ENCODE peak calls at places on chromosomes 11 and 22, in ten cellular contexts. G, N, C, T, P, R, V, L, A and Q are unnamed samples.

GRCh38 chr22:43337946-43338345 is 5.2 kb downstream of the SCUBE1 start:
- DNase-seq in G (no peak), N (no peak), C (no peak), T (no peak), P (no peak), R (no peak), V (no peak), L (no peak), A (no peak), Q (no peak)

GRCh38 chr11:95154514-95154913 is 64.9 kb downstream of the ENDOD1 start:
- DNase-seq in G (no peak), N (no peak), C (peak), T (peak), P (peak), R (no peak), V (no peak), L (no peak), A (peak), Q (peak)

GRCh38 chr11:35190804-35191348 is 51.9 kb downstream of the CD44 start:
- DNase-seq in G (no peak), N (no peak), C (no peak), T (no peak), P (no peak), R (no peak), V (no peak), L (no peak), A (peak), Q (no peak)

GRCh38 chr11:114426280-114426679 is 13.0 kb upstream of the REXO2 start:
- DNase-seq in G (no peak), N (no peak), C (no peak), T (no peak), P (no peak), R (no peak), V (no peak), L (no peak), A (no peak), Q (no peak)

GRCh38 chr11:75031771-75032549 is 43.2 kb downstream of the NEU3 start:
- DNase-seq in G (peak), N (peak), C (peak), T (peak), P (peak), R (peak), V (no peak), L (peak), A (peak), Q (peak)

GRCh38 chr11:126318642-126319373 is 14.9 kb downstream of the DCPS start:
- DNase-seq in G (no peak), N (no peak), C (no peak), T (peak), P (peak), R (peak), V (peak), L (no peak), A (peak), Q (no peak)

GRCh38 chr11:12284321-12285050 is 92.9 kb upstream of the PARVA start:
- DNase-seq in G (no peak), N (peak), C (no peak), T (no peak), P (peak), R (no peak), V (no peak), L (no peak), A (peak), Q (no peak)

GRCh38 chr11:113519989-113520613 is 44.9 kb upstream of the DRD2 start:
- DNase-seq in G (no peak), N (peak), C (no peak), T (no peak), P (no peak), R (no peak), V (no peak), L (no peak), A (no peak), Q (no peak)

GRCh38 chr11:8011981-8012444 is 24.9 kb downstream of the EIF3F start:
- DNase-seq in G (no peak), N (peak), C (no peak), T (no peak), P (peak), R (no peak), V (no peak), L (no peak), A (peak), Q (no peak)

GRCh38 chr11:86395061-86395551 is 20.4 kb downstream of the CCDC81 start:
- DNase-seq in G (no peak), N (no peak), C (peak), T (no peak), P (peak), R (no peak), V (no peak), L (no peak), A (peak), Q (no peak)

GRCh38 chr22:46052331-46052771 is 75.4 kb upstream of the WNT7B start:
- DNase-seq in G (no peak), N (no peak), C (no peak), T (no peak), P (no peak), R (no peak), V (no peak), L (no peak), A (no peak), Q (no peak)

GRCh38 chr11:2844116-2844515 is 41.5 kb downstream of the CDKN1C start:
- DNase-seq in G (no peak), N (no peak), C (no peak), T (no peak), P (no peak), R (no peak), V (peak), L (no peak), A (no peak), Q (no peak)

GRCh38 chr22:36184433-36185035 is 17.1 kb downstream of the APOL4 start:
- DNase-seq in G (no peak), N (no peak), C (no peak), T (no peak), P (peak), R (no peak), V (no peak), L (no peak), A (peak), Q (no peak)

GRCh38 chr22:43745783-43746356 is 66.2 kb downstream of the EFCAB6 start:
- DNase-seq in G (no peak), N (no peak), C (no peak), T (no peak), P (no peak), R (no peak), V (no peak), L (no peak), A (no peak), Q (no peak)

GRCh38 chr22:38704568-38705234 is 1.0 kb upstream of the GTPBP1 start:
- DNase-seq in G (no peak), N (no peak), C (peak), T (no peak), P (peak), R (no peak), V (no peak), L (no peak), A (no peak), Q (no peak)

GRCh38 chr11:13962562-13963168 is at the start of gene SPON1:
- DNase-seq in G (peak), N (no peak), C (peak), T (no peak), P (peak), R (peak), V (no peak), L (peak), A (peak), Q (peak)

GRCh38 chr11:130522284-130522961 is 74.0 kb downstream of the ADAMTS15 start:
- DNase-seq in G (peak), N (no peak), C (peak), T (peak), P (peak), R (peak), V (peak), L (peak), A (peak), Q (no peak)

GRCh38 chr11:72971211-72971610 is 157.0 kb downstream of the ATG16L2 start:
- DNase-seq in G (no peak), N (no peak), C (no peak), T (no peak), P (no peak), R (no peak), V (no peak), L (no peak), A (no peak), Q (no peak)

GRCh38 chr22:50071432-50072166 is 13.5 kb upstream of the TTLL8 start:
- DNase-seq in G (no peak), N (no peak), C (no peak), T (no peak), P (no peak), R (no peak), V (no peak), L (no peak), A (no peak), Q (no peak)

GRCh38 chr22:46967445-46968358 is 205.3 kb downstream of the TBC1D22A start:
- DNase-seq in G (no peak), N (peak), C (no peak), T (no peak), P (no peak), R (no peak), V (no peak), L (no peak), A (no peak), Q (no peak)

GRCh38 chr11:94048310-94048709 is 27.2 kb downstream of the HEPHL1 start:
- DNase-seq in G (no peak), N (no peak), C (no peak), T (no peak), P (no peak), R (no peak), V (no peak), L (no peak), A (no peak), Q (no peak)

GRCh38 chr11:94043241-94043640 is 22.1 kb downstream of the HEPHL1 start:
- DNase-seq in G (no peak), N (no peak), C (no peak), T (no peak), P (no peak), R (no peak), V (no peak), L (no peak), A (no peak), Q (no peak)

GRCh38 chr11:94049351-94049750 is 28.2 kb downstream of the HEPHL1 start:
- DNase-seq in G (no peak), N (no peak), C (no peak), T (no peak), P (no peak), R (no peak), V (no peak), L (no peak), A (no peak), Q (no peak)

GRCh38 chr11:94046796-94047195 is 25.6 kb downstream of the HEPHL1 start:
- DNase-seq in G (no peak), N (no peak), C (no peak), T (no peak), P (no peak), R (no peak), V (no peak), L (no peak), A (no peak), Q (no peak)
- TF ChIP-seq CTCF in G (no peak), N (no peak), C (no peak), T (no peak), P (no peak), R (no peak), V (no peak), L (no peak), A (no peak), Q (no peak)

DNA sequence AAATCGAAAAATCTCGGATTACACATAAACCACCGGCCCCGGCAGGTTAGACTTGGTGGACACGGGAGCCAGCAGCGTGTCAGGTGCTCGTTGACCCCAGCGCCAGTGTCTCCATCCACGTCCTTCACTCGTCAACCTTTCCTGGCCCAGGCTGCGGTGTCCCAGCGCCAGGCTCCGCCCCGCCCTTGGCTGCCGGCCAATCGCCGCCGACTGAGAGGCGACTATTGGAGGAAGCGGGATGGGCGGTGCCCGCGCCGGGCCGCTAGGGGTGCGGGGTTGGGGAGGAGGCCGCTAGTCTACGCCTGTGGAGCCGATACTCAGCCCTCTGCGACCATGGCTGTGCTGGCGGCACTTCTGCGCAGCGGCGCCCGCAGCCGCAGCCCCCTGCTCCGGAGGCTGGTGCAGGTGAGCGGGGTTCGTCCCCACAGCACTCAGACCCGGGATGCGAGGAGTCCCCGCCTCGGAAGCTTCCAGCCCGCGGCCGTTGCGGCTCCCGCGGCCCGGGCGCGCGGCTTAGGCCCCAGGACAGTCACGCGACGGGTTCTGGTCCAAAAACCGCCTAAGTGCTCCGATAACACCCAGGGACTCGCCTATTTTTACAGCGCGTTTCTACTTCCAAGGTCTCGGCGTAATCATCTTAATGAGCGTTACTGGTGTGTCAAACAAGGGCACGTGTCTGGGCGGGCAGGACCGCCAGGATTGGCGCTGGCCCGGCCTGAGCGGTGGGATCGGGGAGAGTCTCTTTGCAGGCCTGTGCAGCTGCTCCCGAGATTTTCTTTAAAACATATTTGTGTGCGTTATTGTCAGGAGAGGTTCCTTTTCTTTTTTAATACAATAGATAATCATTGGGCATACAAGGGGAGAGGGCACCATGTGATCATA is at the start of gene ACAT1:
- DNase-seq in G (peak), N (peak), C (peak), T (peak), P (peak), R (peak), V (peak), L (peak), A (peak), Q (peak)
- TF ChIP-seq CTCF in G (peak), N (peak), C (peak), T (no peak), P (no peak), R (peak), V (no peak), L (peak), A (no peak), Q (no peak)

DNA sequence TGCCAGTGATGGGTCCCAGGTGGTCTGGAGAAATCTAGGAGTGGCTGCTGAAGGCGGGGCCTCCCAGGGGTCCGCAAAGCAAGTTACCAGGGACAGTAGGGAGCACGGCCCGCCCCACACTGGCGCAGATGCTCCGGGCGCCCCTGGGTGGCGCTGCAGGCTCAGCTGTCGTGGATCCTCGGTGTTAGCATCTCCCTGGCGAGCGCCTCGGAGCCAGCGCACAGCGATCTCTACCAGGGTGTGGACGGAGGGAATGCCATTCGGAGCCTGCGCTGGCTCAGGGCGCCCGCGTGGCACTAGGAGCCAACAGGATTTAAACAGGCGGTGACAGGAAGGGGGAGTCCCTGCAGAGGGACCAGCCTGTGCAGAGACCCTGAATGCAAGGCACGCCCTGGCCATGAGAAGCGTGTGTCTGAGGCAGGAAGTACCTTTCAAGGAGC is 20.2 kb downstream of the FADS3 start:
- DNase-seq in G (peak), N (peak), C (peak), T (peak), P (peak), R (peak), V (no peak), L (peak), A (peak), Q (peak)
- TF ChIP-seq CTCF in G (peak), N (peak), C (peak), T (peak), P (peak), R (peak), V (peak), L (peak), A (peak), Q (peak)

GRCh38 chr11:69212121-69213110 is 56.7 kb downstream of the SMIM38 start:
- DNase-seq in G (no peak), N (peak), C (peak), T (no peak), P (peak), R (peak), V (no peak), L (no peak), A (no peak), Q (no peak)
- TF ChIP-seq CTCF in G (no peak), N (peak), C (peak), T (no peak), P (peak), R (no peak), V (peak), L (peak), A (peak), Q (peak)

GRCh38 chr11:120696597-120696996 is 185.0 kb downstream of the GRIK4 start:
- DNase-seq in G (no peak), N (no peak), C (no peak), T (no peak), P (no peak), R (no peak), V (no peak), L (no peak), A (no peak), Q (no peak)
- TF ChIP-seq CTCF in G (no peak), N (no peak), C (peak), T (no peak), P (no peak), R (no peak), V (peak), L (no peak), A (peak), Q (no peak)

GRCh38 chr22:24205438-24206189 is 24.3 kb downstream of the SUSD2 start:
- DNase-seq in G (no peak), N (no peak), C (no peak), T (no peak), P (no peak), R (no peak), V (no peak), L (no peak), A (no peak), Q (no peak)
- TF ChIP-seq CTCF in G (no peak), N (no peak), C (no peak), T (no peak), P (no peak), R (no peak), V (peak), L (no peak), A (no peak), Q (no peak)

DNA sequence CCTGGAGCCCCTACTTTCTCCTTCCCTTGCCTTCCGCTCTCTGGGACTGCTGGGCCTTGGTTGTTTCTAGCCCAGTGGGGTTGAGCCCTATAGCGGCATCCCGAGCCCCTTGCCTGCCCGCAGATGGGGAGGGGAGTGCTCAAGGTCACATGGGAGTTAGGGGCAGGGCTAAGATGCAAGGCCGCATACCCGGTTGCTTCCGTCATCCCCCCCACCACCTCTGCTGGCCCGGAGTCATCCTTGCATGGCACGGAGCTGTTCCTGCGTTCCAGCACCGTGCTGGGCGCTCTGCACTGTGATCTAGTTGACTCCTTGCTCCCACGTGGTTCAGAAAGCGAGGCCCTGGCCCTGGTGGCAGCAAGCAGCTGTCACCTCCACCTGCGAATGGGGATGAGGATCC is 18.0 kb downstream of the FLRT1 start:
- DNase-seq in G (no peak), N (no peak), C (peak), T (no peak), P (no peak), R (no peak), V (no peak), L (no peak), A (no peak), Q (no peak)
- TF ChIP-seq CTCF in G (no peak), N (no peak), C (no peak), T (no peak), P (no peak), R (no peak), V (no peak), L (no peak), A (no peak), Q (no peak)

GRCh38 chr22:39748877-39749276 is 144.7 kb downstream of the ENTHD1 start:
- DNase-seq in G (no peak), N (no peak), C (no peak), T (no peak), P (peak), R (no peak), V (no peak), L (no peak), A (peak), Q (no peak)
- TF ChIP-seq CTCF in G (no peak), N (no peak), C (no peak), T (no peak), P (no peak), R (no peak), V (no peak), L (no peak), A (no peak), Q (no peak)